ENCODE peak calls at places on chromosomes 6 and 20, in seven cellular contexts. R is lower lobe of right lung, M is H1, U is tibial nerve, T is psoas muscle, G is pancreas, B is fibroblast of lung. N is an unnamed sample.

GRCh38 chr6:6803180-6803978 is 214.9 kb downstream of the LY86 start:
- DNase-seq in T (no peak), R (peak; percentile 70), G (no peak), U (no peak), B (no peak), M (no peak), N (no peak)

GRCh38 chr6:31582230-31582601 is at the start of gene LTB:
- DNase-seq in M (no peak), U (no peak), T (no peak), B (no peak), R (no peak), G (no peak), N (no peak)

GRCh38 chr20:63345328-63346100 is 15.6 kb downstream of the CHRNA4 start:
- DNase-seq in U (no peak), T (no peak), G (no peak), M (no peak), B (no peak), R (no peak), N (peak; percentile 31)

GRCh38 chr20:14860410-14860814 is 523.0 kb upstream of the FLRT3 start:
- DNase-seq in U (no peak), M (peak; percentile 65), G (no peak), R (no peak), T (no peak), B (no peak), N (peak; percentile 29)

GRCh38 chr6:126446187-126446696 is 106.3 kb downstream of the CENPW start:
- DNase-seq in B (no peak), U (no peak), G (no peak), M (no peak), R (no peak), T (no peak), N (no peak)

GRCh38 chr20:62536731-62537401 is 61.1 kb upstream of the GATA5 start:
- DNase-seq in G (no peak), T (peak; percentile 92), R (no peak), M (no peak), B (no peak), U (no peak), N (peak; percentile 33)

GRCh38 chr6:105882071-105882803 is 203.9 kb upstream of the PRDM1 start:
- DNase-seq in R (no peak), T (no peak), G (no peak), U (no peak), B (peak; percentile 26), M (no peak), N (no peak)

GRCh38 chr6:145028144-145028818 is 707.0 kb downstream of the EPM2A start:
- DNase-seq in R (no peak), U (no peak), G (no peak), T (no peak), M (no peak), B (peak; percentile 51), N (no peak)

GRCh38 chr6:157823001-157823522 is at the start of gene SNX9:
- DNase-seq in T (peak; percentile 91), B (peak; percentile 74), M (peak; percentile 72), U (peak; percentile 38), R (peak; percentile 85), G (peak; percentile 90), N (peak; percentile 78)

GRCh38 chr6:85006362-85006761 is 242.0 kb upstream of the TBX18 start:
- DNase-seq in G (no peak), U (no peak), B (no peak), M (no peak), T (no peak), R (no peak), N (no peak)

GRCh38 chr20:17533396-17533795 is 2.2 kb upstream of the BFSP1 start:
- DNase-seq in R (no peak), U (peak; percentile 29), G (no peak), M (no peak), B (peak; percentile 70), T (no peak), N (no peak)

GRCh38 chr6:152978058-152978457 is 4.8 kb downstream of the FBXO5 start:
- DNase-seq in M (no peak), T (no peak), R (no peak), B (no peak), U (no peak), G (no peak), N (no peak)

GRCh38 chr6:87645080-87645479 is 55.1 kb downstream of the ORC3 start:
- DNase-seq in U (no peak), G (no peak), M (no peak), B (no peak), T (no peak), R (no peak), N (no peak)

GRCh38 chr6:148771212-148771601 is 24.4 kb downstream of the UST start:
- DNase-seq in B (no peak), T (no peak), M (no peak), U (no peak), R (peak; percentile 69), G (no peak), N (no peak)

GRCh38 chr6:26065952-26066380 is 21.3 kb upstream of the HFE start:
- DNase-seq in B (peak; percentile 87), U (peak; percentile 77), G (no peak), T (no peak), M (no peak), R (no peak), N (peak; percentile 69)

GRCh38 chr20:45998337-45998736 is 10.4 kb upstream of the MMP9 start:
- DNase-seq in T (no peak), G (no peak), U (no peak), M (no peak), B (no peak), R (peak; percentile 43), N (no peak)

GRCh38 chr20:45322952-45323383 is 14.9 kb upstream of the MATN4 start:
- DNase-seq in M (no peak), G (no peak), B (peak; percentile 58), T (peak; percentile 90), U (peak; percentile 53), R (peak; percentile 78), N (no peak)

GRCh38 chr20:59377046-59377445 is 76.6 kb downstream of the EDN3 start:
- DNase-seq in B (no peak), T (no peak), M (no peak), R (no peak), U (no peak), G (no peak), N (no peak)

GRCh38 chr6:159980474-159980873 is 11.6 kb downstream of the IGF2R start:
- DNase-seq in M (no peak), T (no peak), G (no peak), B (no peak), U (no peak), R (no peak), N (no peak)

GRCh38 chr6:5667737-5668136 is 339.0 kb downstream of the NRN1 start:
- DNase-seq in M (no peak), G (no peak), T (no peak), R (no peak), B (no peak), U (no peak), N (no peak)

GRCh38 chr6:127972815-127973214 is 72.0 kb upstream of the THEMIS start:
- DNase-seq in B (no peak), U (no peak), G (no peak), R (no peak), T (no peak), M (no peak), N (no peak)

GRCh38 chr20:18288748-18289705 is 700 bp downstream of the ZNF133 start:
- DNase-seq in T (peak; percentile 50), B (peak; percentile 31), U (no peak), M (peak; percentile 54), G (no peak), R (no peak), N (no peak)

GRCh38 chr20:650954-651353 is 2.0 kb downstream of the SRXN1 start:
- DNase-seq in G (no peak), R (no peak), M (no peak), B (no peak), U (no peak), T (no peak), N (no peak)

GRCh38 chr20:11492391-11492790 is 425.3 kb upstream of the BTBD3 start:
- DNase-seq in B (no peak), M (no peak), R (no peak), T (no peak), U (no peak), G (no peak), N (no peak)

GRCh38 chr20:44247676-44248419 is 740 bp downstream of the GDAP1L1 start:
- DNase-seq in M (peak; percentile 96), T (no peak), U (no peak), R (no peak), B (peak; percentile 21), G (no peak), N (peak; percentile 19)

GRCh38 chr6:41559655-41560439 is 13.7 kb downstream of the FOXP4 start:
- DNase-seq in G (no peak), B (no peak), M (no peak), U (no peak), T (no peak), R (no peak), N (peak; percentile 65)
- H3K27ac ChIP-seq in G (peak overlapping the region; percentile 82), B (no peak overlapping the region), M (no peak overlapping the region), U (peak overlapping the region; percentile 61), T (no peak overlapping the region), R (no peak overlapping the region), N (peak overlapping the region; percentile 33)

GRCh38 chr6:41469156-41469950 is 76.8 kb upstream of the FOXP4 start:
- DNase-seq in B (no peak), T (no peak), R (no peak), G (no peak), M (no peak), U (no peak), N (no peak)
- H3K27ac ChIP-seq in B (no peak overlapping the region), T (no peak overlapping the region), R (no peak overlapping the region), G (no peak overlapping the region), M (no peak overlapping the region), U (no peak overlapping the region), N (no peak overlapping the region)

DNA sequence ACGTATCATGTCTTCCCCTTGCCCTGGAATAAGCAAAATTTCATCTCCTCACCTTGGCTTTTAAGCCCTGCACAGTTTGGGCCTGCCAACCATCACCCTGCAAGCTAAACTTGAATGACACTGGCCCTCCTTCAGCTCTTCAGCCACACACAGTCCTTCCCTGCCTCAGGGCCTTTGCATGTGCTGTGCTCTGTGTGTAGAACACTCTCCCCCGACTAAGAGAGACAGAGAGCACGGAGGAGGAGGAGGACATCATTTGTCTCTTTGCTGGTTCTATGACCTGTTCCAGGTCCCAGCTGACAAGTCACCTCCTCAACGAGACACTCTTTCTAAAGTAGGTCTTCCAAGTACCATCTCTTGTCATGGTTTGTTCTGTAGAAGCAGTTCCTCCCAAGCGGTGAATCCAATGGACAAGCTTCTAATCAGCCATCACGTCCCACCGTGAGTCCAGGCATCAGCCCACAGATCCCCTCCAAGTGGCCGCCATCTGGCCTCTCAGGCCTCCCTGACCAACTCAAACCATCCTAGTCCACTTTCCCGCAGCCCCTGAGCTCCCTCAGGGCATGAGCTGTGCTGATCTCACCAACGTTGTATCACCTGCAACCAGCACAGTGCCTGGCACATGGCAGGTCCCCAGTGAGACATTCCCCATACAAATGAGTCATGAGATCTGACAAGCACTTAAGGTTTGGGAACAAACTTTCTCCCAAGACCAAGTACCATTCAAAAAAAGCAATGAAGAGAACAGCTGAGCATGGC is 30.5 kb downstream of the NFATC2 start:
- DNase-seq in B (no peak), G (no peak), R (no peak), M (no peak), T (no peak), U (no peak), N (no peak)
- H3K27ac ChIP-seq in B (no peak overlapping the region), G (no peak overlapping the region), R (no peak overlapping the region), M (no peak overlapping the region), T (no peak overlapping the region), U (no peak overlapping the region), N (no peak overlapping the region)

DNA sequence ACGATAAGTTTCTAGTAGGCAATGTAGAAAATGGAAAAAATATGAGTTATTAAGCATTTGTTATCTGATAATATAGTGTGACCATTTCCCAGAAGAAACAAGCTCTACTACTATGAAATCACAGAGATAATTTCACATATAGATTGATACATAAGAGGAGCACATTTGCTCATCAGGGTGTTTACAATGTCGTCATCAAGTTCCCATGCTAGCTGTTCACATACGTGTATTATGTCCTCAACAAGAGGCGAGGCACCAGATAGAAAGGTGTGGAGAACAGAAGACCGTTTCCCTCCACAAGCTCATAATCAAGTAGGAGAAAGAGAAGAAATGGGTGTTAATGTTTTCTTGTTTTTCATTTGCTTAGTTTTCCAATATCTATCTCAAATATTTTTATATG is 326.1 kb upstream of the ARID1B start:
- DNase-seq in T (no peak), U (no peak), M (no peak), R (no peak), B (no peak), G (no peak), N (no peak)
- H3K27ac ChIP-seq in T (no peak overlapping the region), U (no peak overlapping the region), M (no peak overlapping the region), R (no peak overlapping the region), B (no peak overlapping the region), G (no peak overlapping the region), N (no peak overlapping the region)